ENCODE peak calls at places on chromosomes 7 and 10, in four cellular contexts. One of them, this sample, is unnamed.

GRCh38 chr10:93435061-93435491 is 47.1 kb downstream of the MYOF start:
- DNase-seq in prostate gland: no peak
- DNase-seq in hepatocyte: no peak
- DNase-seq in fibroblast of pulmonary artery: no peak
- DNase-seq in this sample: no peak

GRCh38 chr10:27192284-27192683 is 37.1 kb downstream of the MASTL start:
- DNase-seq in prostate gland: no peak
- DNase-seq in hepatocyte: peak; percentile 25
- DNase-seq in fibroblast of pulmonary artery: peak; percentile 89
- DNase-seq in this sample: peak; percentile 85

GRCh38 chr10:99894613-99895012 is 112.2 kb downstream of the ABCC2 start:
- DNase-seq in prostate gland: no peak
- DNase-seq in hepatocyte: no peak
- DNase-seq in fibroblast of pulmonary artery: no peak
- DNase-seq in this sample: no peak

GRCh38 chr7:3859436-3859835 is 558.4 kb downstream of the SDK1 start:
- DNase-seq in prostate gland: no peak
- DNase-seq in hepatocyte: no peak
- DNase-seq in fibroblast of pulmonary artery: no peak
- DNase-seq in this sample: no peak

GRCh38 chr7:90568213-90568612 is 27.9 kb upstream of the CDK14 start:
- DNase-seq in prostate gland: no peak
- DNase-seq in hepatocyte: no peak
- DNase-seq in fibroblast of pulmonary artery: no peak
- DNase-seq in this sample: no peak

GRCh38 chr7:151372612-151373265 is 31.1 kb downstream of the NUB1 start:
- DNase-seq in prostate gland: no peak
- DNase-seq in hepatocyte: no peak
- DNase-seq in fibroblast of pulmonary artery: no peak
- DNase-seq in this sample: no peak

GRCh38 chr10:13352519-13352918 is 4.4 kb upstream of the SEPHS1 start:
- DNase-seq in prostate gland: no peak
- DNase-seq in hepatocyte: no peak
- DNase-seq in fibroblast of pulmonary artery: no peak
- DNase-seq in this sample: no peak

GRCh38 chr10:28505359-28505959 is 27.5 kb upstream of the WAC start:
- DNase-seq in prostate gland: no peak
- DNase-seq in hepatocyte: no peak
- DNase-seq in fibroblast of pulmonary artery: no peak
- DNase-seq in this sample: no peak

GRCh38 chr7:28200598-28200997 is 20.0 kb upstream of the JAZF1 start:
- DNase-seq in prostate gland: no peak
- DNase-seq in hepatocyte: no peak
- DNase-seq in fibroblast of pulmonary artery: no peak
- DNase-seq in this sample: no peak

GRCh38 chr7:3297105-3297819 is 3.8 kb upstream of the SDK1 start:
- DNase-seq in prostate gland: no peak
- DNase-seq in hepatocyte: no peak
- DNase-seq in fibroblast of pulmonary artery: no peak
- DNase-seq in this sample: no peak

GRCh38 chr10:6409982-6410694 is 169.9 kb downstream of the PRKCQ start:
- DNase-seq in prostate gland: no peak
- DNase-seq in hepatocyte: peak; percentile 40
- DNase-seq in fibroblast of pulmonary artery: peak; percentile 64
- DNase-seq in this sample: no peak

GRCh38 chr10:13016886-13017285 is 15.4 kb upstream of the CCDC3 start:
- DNase-seq in prostate gland: no peak
- DNase-seq in hepatocyte: no peak
- DNase-seq in fibroblast of pulmonary artery: no peak
- DNase-seq in this sample: no peak

GRCh38 chr10:61750943-61751471 is 88.3 kb downstream of the CABCOCO1 start:
- DNase-seq in prostate gland: no peak
- DNase-seq in hepatocyte: peak; percentile 87
- DNase-seq in fibroblast of pulmonary artery: peak; percentile 78
- DNase-seq in this sample: peak; percentile 52

GRCh38 chr10:32149257-32149955 is 93.2 kb upstream of the KIF5B start:
- DNase-seq in prostate gland: no peak
- DNase-seq in hepatocyte: no peak
- DNase-seq in fibroblast of pulmonary artery: peak; percentile 98
- DNase-seq in this sample: peak; percentile 69

GRCh38 chr7:19690736-19691135 is 18.1 kb downstream of the POLR1F start:
- DNase-seq in prostate gland: no peak
- DNase-seq in hepatocyte: no peak
- DNase-seq in fibroblast of pulmonary artery: no peak
- DNase-seq in this sample: no peak

GRCh38 chr7:144720139-144720538 is 115.7 kb downstream of the TPK1 start:
- DNase-seq in prostate gland: no peak
- DNase-seq in hepatocyte: peak; percentile 30
- DNase-seq in fibroblast of pulmonary artery: peak; percentile 8
- DNase-seq in this sample: peak; percentile 31

GRCh38 chr10:76695069-76695468 is 942.5 kb downstream of the KCNMA1 start:
- DNase-seq in prostate gland: no peak
- DNase-seq in hepatocyte: no peak
- DNase-seq in fibroblast of pulmonary artery: no peak
- DNase-seq in this sample: no peak

GRCh38 chr10:129768437-129769355 is 195.4 kb downstream of the EBF3 start:
- DNase-seq in prostate gland: no peak
- DNase-seq in hepatocyte: no peak
- DNase-seq in fibroblast of pulmonary artery: no peak
- DNase-seq in this sample: no peak

GRCh38 chr10:103273026-103273425 is 3.9 kb upstream of the INA start:
- DNase-seq in prostate gland: no peak
- DNase-seq in hepatocyte: peak; percentile 16
- DNase-seq in fibroblast of pulmonary artery: peak; percentile 93
- DNase-seq in this sample: peak; percentile 62

GRCh38 chr10:89502556-89502955 is 32.8 kb downstream of the SLC16A12 start:
- DNase-seq in prostate gland: no peak
- DNase-seq in hepatocyte: no peak
- DNase-seq in fibroblast of pulmonary artery: peak; percentile 73
- DNase-seq in this sample: no peak

GRCh38 chr10:35916791-35917190 is 274.7 kb upstream of the FZD8 start:
- DNase-seq in prostate gland: no peak
- DNase-seq in hepatocyte: no peak
- DNase-seq in fibroblast of pulmonary artery: no peak
- DNase-seq in this sample: no peak

GRCh38 chr10:133151528-133151927 is 8.5 kb upstream of the KNDC1 start:
- DNase-seq in prostate gland: no peak
- DNase-seq in hepatocyte: no peak
- DNase-seq in fibroblast of pulmonary artery: no peak
- DNase-seq in this sample: peak; percentile 36

GRCh38 chr7:6271091-6271658 is 1.2 kb downstream of the CYTH3 start:
- DNase-seq in prostate gland: no peak
- DNase-seq in hepatocyte: peak; percentile 54
- DNase-seq in fibroblast of pulmonary artery: peak; percentile 57
- DNase-seq in this sample: peak; percentile 23
- TF ChIP-seq CTCF in prostate gland: peak; percentile 28
- TF ChIP-seq CTCF in hepatocyte: peak; percentile 29
- TF ChIP-seq CTCF in fibroblast of pulmonary artery: peak; percentile 54
- TF ChIP-seq CTCF in this sample: peak; percentile 57

GRCh38 chr7:80918909-80919721 is at the start of gene SEMA3C:
- DNase-seq in prostate gland: peak; percentile 91
- DNase-seq in hepatocyte: peak; percentile 96
- DNase-seq in fibroblast of pulmonary artery: peak; percentile 96
- DNase-seq in this sample: peak; percentile 54

GRCh38 chr7:80921130-80921529 is 2.3 kb upstream of the SEMA3C start:
- DNase-seq in prostate gland: peak; percentile 34
- DNase-seq in hepatocyte: no peak
- DNase-seq in fibroblast of pulmonary artery: peak; percentile 37
- DNase-seq in this sample: no peak

GRCh38 chr7:80922254-80923049 is 3.6 kb upstream of the SEMA3C start:
- DNase-seq in prostate gland: peak; percentile 83
- DNase-seq in hepatocyte: peak; percentile 29
- DNase-seq in fibroblast of pulmonary artery: no peak
- DNase-seq in this sample: no peak

GRCh38 chr7:80916770-80917681 is 1.8 kb downstream of the SEMA3C start:
- DNase-seq in prostate gland: no peak
- DNase-seq in hepatocyte: peak; percentile 28
- DNase-seq in fibroblast of pulmonary artery: peak; percentile 72
- DNase-seq in this sample: peak; percentile 69

DNA sequence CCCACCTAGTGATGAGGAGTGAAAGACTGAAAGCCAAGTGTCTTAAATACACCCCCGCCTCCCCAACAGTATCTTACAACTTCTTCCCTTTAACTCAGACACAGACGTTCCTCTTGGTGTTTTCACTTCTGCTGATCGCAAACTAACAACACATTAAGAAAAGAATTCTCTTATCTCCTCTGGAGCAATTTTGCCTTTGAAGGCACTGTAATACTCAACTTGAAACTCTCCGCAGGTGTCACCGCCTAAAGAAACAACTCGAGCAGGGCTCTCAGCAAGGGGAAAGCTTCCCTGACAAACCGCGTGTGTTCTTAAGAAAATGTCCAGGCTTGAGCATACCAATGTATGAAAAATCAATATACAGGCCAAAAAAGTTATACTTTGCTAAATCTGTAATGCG is 445 bp downstream of the SEMA3C start:
- DNase-seq in prostate gland: peak; percentile 15
- DNase-seq in hepatocyte: peak; percentile 33
- DNase-seq in fibroblast of pulmonary artery: no peak
- DNase-seq in this sample: no peak
- H3K4me3 ChIP-seq in prostate gland: peak overlapping the region; percentile 51
- H3K4me3 ChIP-seq in hepatocyte: peak overlapping the region; percentile 72
- H3K4me3 ChIP-seq in fibroblast of pulmonary artery: peak overlapping the region; percentile 79
- H3K4me3 ChIP-seq in this sample: peak overlapping the region; percentile 90

DNA sequence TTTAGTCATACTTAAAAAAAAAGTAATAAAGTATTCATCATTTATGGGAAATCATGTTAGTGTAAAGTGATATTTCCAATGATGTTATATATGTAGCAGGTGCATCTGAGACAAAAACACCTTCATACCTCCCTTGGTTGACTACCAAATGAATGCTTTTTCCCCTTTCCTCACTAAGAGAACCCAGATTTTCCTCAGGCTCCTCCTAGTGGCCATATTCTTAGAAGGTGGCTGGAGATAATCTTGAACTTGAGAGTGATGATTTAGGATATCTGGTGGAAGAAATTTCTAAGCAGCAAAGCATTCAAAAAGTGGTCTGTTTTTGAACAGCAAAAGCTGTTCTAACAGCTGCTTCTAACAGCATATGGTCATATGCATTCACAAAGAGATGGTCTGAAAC is 16.8 kb upstream of the DNAH11 start:
- DNase-seq in prostate gland: no peak
- DNase-seq in hepatocyte: no peak
- DNase-seq in fibroblast of pulmonary artery: no peak
- DNase-seq in this sample: no peak
- TF ChIP-seq CTCF in prostate gland: peak; percentile 30
- TF ChIP-seq CTCF in hepatocyte: peak; percentile 25
- TF ChIP-seq CTCF in fibroblast of pulmonary artery: peak; percentile 56
- TF ChIP-seq CTCF in this sample: peak; percentile 61

GRCh38 chr7:22445140-22445722 is 54.8 kb downstream of the STEAP1B start:
- DNase-seq in prostate gland: peak; percentile 68
- DNase-seq in hepatocyte: no peak
- DNase-seq in fibroblast of pulmonary artery: peak; percentile 75
- DNase-seq in this sample: no peak
- H3K4me3 ChIP-seq in prostate gland: no peak overlapping the region
- H3K4me3 ChIP-seq in hepatocyte: no peak overlapping the region
- H3K4me3 ChIP-seq in fibroblast of pulmonary artery: no peak overlapping the region
- H3K4me3 ChIP-seq in this sample: no peak overlapping the region

GRCh38 chr10:34016541-34016940 is 682.1 kb upstream of the NRP1 start:
- DNase-seq in prostate gland: no peak
- DNase-seq in hepatocyte: no peak
- DNase-seq in fibroblast of pulmonary artery: no peak
- DNase-seq in this sample: no peak

GRCh38 chr10:34018811-34019210 is 684.3 kb upstream of the NRP1 start:
- DNase-seq in prostate gland: peak; percentile 33
- DNase-seq in hepatocyte: no peak
- DNase-seq in fibroblast of pulmonary artery: no peak
- DNase-seq in this sample: no peak

GRCh38 chr10:34018129-34018528 is 683.7 kb upstream of the NRP1 start:
- DNase-seq in prostate gland: no peak
- DNase-seq in hepatocyte: no peak
- DNase-seq in fibroblast of pulmonary artery: peak; percentile 20
- DNase-seq in this sample: no peak

GRCh38 chr10:34015700-34016099 is 681.2 kb upstream of the NRP1 start:
- DNase-seq in prostate gland: no peak
- DNase-seq in hepatocyte: no peak
- DNase-seq in fibroblast of pulmonary artery: no peak
- DNase-seq in this sample: no peak

GRCh38 chr10:34017281-34017680 is 682.8 kb upstream of the NRP1 start:
- DNase-seq in prostate gland: no peak
- DNase-seq in hepatocyte: no peak
- DNase-seq in fibroblast of pulmonary artery: no peak
- DNase-seq in this sample: no peak
- TF ChIP-seq CTCF in prostate gland: no peak
- TF ChIP-seq CTCF in hepatocyte: no peak
- TF ChIP-seq CTCF in fibroblast of pulmonary artery: no peak
- TF ChIP-seq CTCF in this sample: peak; percentile 34

DNA sequence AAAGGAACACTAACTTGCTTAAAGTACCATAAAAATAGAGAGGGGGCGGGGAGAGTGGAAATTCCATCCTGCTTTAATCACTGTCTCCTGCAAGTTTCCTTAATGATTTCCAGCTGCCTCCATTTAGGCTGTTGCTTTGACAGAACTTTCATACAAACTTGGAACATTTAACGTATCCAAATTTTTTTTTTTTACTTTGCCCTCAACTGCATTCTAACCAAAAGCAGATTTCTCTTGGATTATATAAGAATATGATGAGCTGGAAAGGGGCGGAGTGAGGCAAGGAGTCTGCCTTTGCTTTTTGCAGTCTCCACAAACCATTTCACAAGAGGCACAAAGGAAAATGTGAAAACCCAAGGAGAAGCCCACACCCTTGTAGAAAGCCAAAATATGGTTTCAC is 46.6 kb upstream of the COL1A2 start:
- DNase-seq in prostate gland: no peak
- DNase-seq in hepatocyte: peak; percentile 61
- DNase-seq in fibroblast of pulmonary artery: peak; percentile 87
- DNase-seq in this sample: no peak
- H3K4me3 ChIP-seq in prostate gland: no peak overlapping the region
- H3K4me3 ChIP-seq in hepatocyte: no peak overlapping the region
- H3K4me3 ChIP-seq in fibroblast of pulmonary artery: peak overlapping the region; percentile 2
- H3K4me3 ChIP-seq in this sample: no peak overlapping the region

GRCh38 chr7:71221049-71221448 is 89.1 kb downstream of the GALNT17 start:
- DNase-seq in prostate gland: no peak
- DNase-seq in hepatocyte: no peak
- DNase-seq in fibroblast of pulmonary artery: no peak
- DNase-seq in this sample: no peak

GRCh38 chr7:71221549-71221948 is 89.6 kb downstream of the GALNT17 start:
- DNase-seq in prostate gland: no peak
- DNase-seq in hepatocyte: no peak
- DNase-seq in fibroblast of pulmonary artery: no peak
- DNase-seq in this sample: no peak

GRCh38 chr7:71216211-71216610 is 84.3 kb downstream of the GALNT17 start:
- DNase-seq in prostate gland: no peak
- DNase-seq in hepatocyte: no peak
- DNase-seq in fibroblast of pulmonary artery: no peak
- DNase-seq in this sample: no peak

GRCh38 chr7:71220210-71220695 is 88.3 kb downstream of the GALNT17 start:
- DNase-seq in prostate gland: peak; percentile 64
- DNase-seq in hepatocyte: peak; percentile 47
- DNase-seq in fibroblast of pulmonary artery: no peak
- DNase-seq in this sample: no peak
- TF ChIP-seq CTCF in prostate gland: peak; percentile 46
- TF ChIP-seq CTCF in hepatocyte: no peak
- TF ChIP-seq CTCF in fibroblast of pulmonary artery: no peak
- TF ChIP-seq CTCF in this sample: no peak